ENCODE peak calls at places on chromosomes 11 and 22, in ten cellular contexts. W is epithelial cell of proximal tubule, O is nephron progenitor cell, U is fibroblast of pulmonary artery, A is heart right ventricle, Y is H9, M is bronchial epithelial cell, D is SK-N-SH, L is left lung, G is PC-3. E is an unnamed sample.

GRCh38 chr11:36186797-36187196 is 102.4 kb downstream of the COMMD9 start:
- DNase-seq in W (no peak), O (no peak), U (no peak), A (no peak), Y (no peak), M (no peak), D (no peak), L (no peak), G (no peak), E (no peak)

GRCh38 chr11:79060534-79060933 is 380.3 kb downstream of the TENM4 start:
- DNase-seq in W (no peak), O (no peak), U (no peak), A (no peak), Y (no peak), M (peak; percentile 26), D (no peak), L (no peak), G (peak; percentile 63), E (no peak)

GRCh38 chr11:35968386-35969088 is 24.7 kb downstream of the LDLRAD3 start:
- DNase-seq in W (no peak), O (no peak), U (no peak), A (no peak), Y (no peak), M (no peak), D (no peak), L (no peak), G (no peak), E (no peak)

GRCh38 chr22:40718250-40719204 is 39.2 kb downstream of the MCHR1 start:
- DNase-seq in W (no peak), O (no peak), U (no peak), A (no peak), Y (no peak), M (no peak), D (no peak), L (no peak), G (no peak), E (no peak)

GRCh38 chr11:86117706-86118050 is 48.8 kb upstream of the PICALM start:
- DNase-seq in W (peak; percentile 13), O (no peak), U (no peak), A (no peak), Y (no peak), M (peak; percentile 40), D (no peak), L (no peak), G (peak; percentile 28), E (no peak)

GRCh38 chr11:789951-790350 is at the start of gene CEND1:
- DNase-seq in W (no peak), O (peak; percentile 65), U (peak; percentile 49), A (no peak), Y (no peak), M (no peak), D (peak; percentile 95), L (peak; percentile 78), G (no peak), E (no peak)

GRCh38 chr22:30806391-30806861 is 111.8 kb downstream of the OSBP2 start:
- DNase-seq in W (no peak), O (peak; percentile 27), U (peak; percentile 53), A (no peak), Y (peak; percentile 76), M (peak; percentile 85), D (no peak), L (no peak), G (peak; percentile 81), E (no peak)

GRCh38 chr22:41656515-41656914 is 32.2 kb downstream of the SNU13 start:
- DNase-seq in W (no peak), O (no peak), U (no peak), A (no peak), Y (no peak), M (no peak), D (no peak), L (no peak), G (no peak), E (no peak)

GRCh38 chr11:14381968-14382367 is 23.0 kb upstream of the RRAS2 start:
- DNase-seq in W (no peak), O (no peak), U (no peak), A (no peak), Y (no peak), M (no peak), D (no peak), L (no peak), G (no peak), E (no peak)

GRCh38 chr11:64747961-64748715 is 4.2 kb upstream of the RASGRP2 start:
- DNase-seq in W (no peak), O (no peak), U (no peak), A (no peak), Y (no peak), M (peak; percentile 55), D (no peak), L (no peak), G (no peak), E (no peak)

GRCh38 chr22:41931701-41932269 is 5.2 kb upstream of the TNFRSF13C start:
- DNase-seq in W (no peak), O (no peak), U (no peak), A (no peak), Y (no peak), M (no peak), D (no peak), L (no peak), G (no peak), E (no peak)

GRCh38 chr11:68351450-68352275 is 39.3 kb downstream of the LRP5 start:
- DNase-seq in W (no peak), O (no peak), U (no peak), A (no peak), Y (no peak), M (no peak), D (no peak), L (no peak), G (no peak), E (no peak)

GRCh38 chr11:59918494-59918893 is 19.7 kb upstream of the OOSP1 start:
- DNase-seq in W (no peak), O (no peak), U (peak; percentile 62), A (no peak), Y (no peak), M (peak; percentile 12), D (no peak), L (no peak), G (peak; percentile 31), E (no peak)

DNA sequence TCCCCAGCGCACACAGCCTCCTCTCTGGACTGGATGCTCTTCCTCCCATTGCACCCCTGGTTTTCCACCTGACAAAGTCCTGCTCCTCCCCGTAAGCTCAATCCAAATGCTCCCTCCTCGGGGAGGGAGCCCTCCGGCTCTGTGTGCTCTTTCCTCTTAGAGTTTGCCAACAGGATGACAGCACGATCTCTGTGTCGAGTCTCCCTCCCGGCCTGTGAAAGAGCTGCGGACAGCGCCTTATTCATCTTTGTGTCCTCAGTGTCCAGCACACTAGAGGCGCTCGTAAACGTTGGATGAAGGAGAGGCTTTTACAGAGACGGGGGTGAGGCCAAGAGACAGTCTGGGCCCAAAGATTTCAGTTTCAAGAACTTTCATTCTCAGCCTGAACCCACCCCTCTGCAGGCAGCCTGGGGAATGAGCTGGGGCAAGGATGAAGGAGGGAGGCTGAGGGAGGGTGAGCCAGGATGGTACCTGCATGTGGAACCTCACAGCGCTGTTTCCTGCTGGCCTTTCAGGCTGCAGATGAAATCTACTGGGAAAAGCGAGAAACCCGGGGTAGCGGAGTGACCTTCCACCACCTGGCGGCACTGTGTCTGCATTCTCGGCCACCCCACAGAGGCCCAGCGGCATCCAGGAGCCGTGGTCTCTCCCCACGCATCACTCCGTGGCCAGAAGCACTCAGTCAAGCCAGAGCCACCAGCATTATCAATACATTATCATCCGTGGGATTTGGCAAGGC is 8.5 kb upstream of the TMPRSS4 start:
- DNase-seq in W (no peak), O (peak; percentile 47), U (no peak), A (no peak), Y (peak; percentile 77), M (no peak), D (no peak), L (no peak), G (no peak), E (no peak)
- TF ChIP-seq CTCF in W (peak; percentile 20), O (peak; percentile 36), U (no peak), A (no peak), Y (peak; percentile 67), M (no peak), D (no peak), L (no peak), G (peak; percentile 47), E (peak; percentile 48)

DNA sequence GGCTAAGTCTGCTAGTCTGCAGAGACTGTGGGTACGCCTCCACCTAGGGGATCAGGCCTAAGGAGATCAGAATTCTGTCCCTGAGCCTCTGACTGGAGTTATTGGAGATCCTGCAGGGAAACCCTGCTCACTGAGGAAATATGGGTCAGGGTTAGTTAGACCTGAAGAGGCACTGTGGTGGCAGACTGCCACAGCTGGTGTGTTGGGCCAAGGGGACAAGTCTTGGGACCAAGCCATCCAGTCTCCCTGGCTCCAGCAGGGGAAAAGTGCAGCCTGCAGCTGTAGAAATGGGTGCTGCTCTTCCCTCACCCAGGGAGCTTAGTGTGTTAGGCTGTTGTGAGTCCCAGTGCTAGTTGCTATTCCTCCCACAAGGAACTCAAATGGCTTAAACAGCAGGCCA is 334.8 kb upstream of the LARGE1 start:
- DNase-seq in W (no peak), O (no peak), U (no peak), A (peak; percentile 62), Y (no peak), M (no peak), D (no peak), L (no peak), G (no peak), E (no peak)
- TF ChIP-seq CTCF in W (no peak), O (no peak), U (no peak), A (no peak), Y (no peak), M (no peak), D (no peak), L (no peak), G (no peak), E (no peak)

DNA sequence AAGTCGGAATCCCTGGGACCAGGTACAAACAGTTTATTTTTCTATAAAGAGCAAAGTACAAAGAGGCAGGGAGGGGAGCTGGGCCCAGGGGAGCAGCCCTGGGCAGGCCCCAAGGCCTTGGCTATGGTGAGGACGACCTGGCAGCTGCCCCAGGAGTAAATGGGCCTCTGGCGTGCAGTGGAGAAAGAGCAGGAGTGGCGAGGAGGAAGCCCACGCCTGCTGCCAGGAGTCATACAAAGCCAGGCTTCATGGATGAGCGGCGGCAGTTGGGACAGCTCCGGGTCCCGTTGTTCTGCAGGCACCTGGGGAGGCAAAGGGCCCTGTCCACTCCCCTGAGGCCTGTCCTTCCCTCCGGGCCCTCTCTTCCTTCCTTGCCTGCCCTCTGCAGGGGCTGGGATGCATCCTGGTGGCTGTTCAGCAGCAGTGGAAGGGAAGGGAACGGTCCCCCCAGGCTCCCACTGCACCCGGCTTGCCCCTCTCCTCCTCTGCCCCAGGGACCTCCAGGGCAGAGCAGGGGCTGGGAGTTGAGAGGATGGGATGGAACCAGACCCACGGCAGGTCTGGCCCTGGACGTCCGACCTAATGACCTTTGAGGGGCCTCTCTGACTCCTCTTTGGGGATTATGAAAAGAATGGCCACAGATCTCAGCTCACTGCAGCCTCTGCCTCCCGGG is 11.1 kb downstream of the RAPSN start:
- DNase-seq in W (no peak), O (no peak), U (no peak), A (peak; percentile 62), Y (no peak), M (no peak), D (no peak), L (peak; percentile 49), G (no peak), E (no peak)
- TF ChIP-seq CTCF in W (no peak), O (no peak), U (no peak), A (no peak), Y (no peak), M (no peak), D (no peak), L (no peak), G (no peak), E (no peak)

DNA sequence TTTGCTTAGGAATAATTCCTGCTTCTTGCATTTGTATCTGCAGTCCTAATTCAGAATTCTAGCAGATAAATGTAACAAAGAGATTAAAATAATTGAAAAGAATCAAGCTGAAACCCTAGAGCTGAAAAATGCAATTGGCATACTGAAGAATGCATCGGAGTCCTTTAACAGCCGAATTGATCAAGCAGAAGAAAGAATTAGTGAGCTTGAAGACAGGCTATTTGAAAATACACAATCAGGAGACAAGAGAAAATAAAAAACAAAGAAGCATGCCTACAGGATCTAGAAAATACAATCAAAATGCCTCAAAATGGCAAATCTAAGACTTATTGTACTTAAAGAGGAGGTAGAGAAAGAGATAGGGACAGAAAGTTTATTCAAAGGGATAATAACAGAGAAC is 8.2 kb downstream of the TREH start:
- DNase-seq in W (no peak), O (no peak), U (no peak), A (no peak), Y (no peak), M (no peak), D (no peak), L (no peak), G (no peak), E (no peak)
- TF ChIP-seq CTCF in W (no peak), O (no peak), U (no peak), A (no peak), Y (no peak), M (no peak), D (no peak), L (no peak), G (no peak), E (no peak)